ENCODE peak calls at places on chromosomes 16 and 17, in five cellular contexts. R, P, Q, A and S are unnamed samples.

GRCh38 chr16:2194852-2195315 is 1.5 kb downstream of the CASKIN1 start:
- DNase-seq in R (peak; percentile 36), P (peak; percentile 60), Q (no peak), A (peak; percentile 56), S (peak; percentile 28)

GRCh38 chr16:49698416-49698815 is 157.5 kb downstream of the ZNF423 start:
- DNase-seq in R (no peak), P (no peak), Q (peak; percentile 46), A (no peak), S (no peak)

GRCh38 chr17:32849879-32850278 is 27.0 kb downstream of the MYO1D start:
- DNase-seq in R (no peak), P (no peak), Q (no peak), A (no peak), S (no peak)

GRCh38 chr17:8800656-8801055 is 1.5 kb upstream of the MFSD6L start:
- DNase-seq in R (no peak), P (no peak), Q (no peak), A (no peak), S (no peak)

GRCh38 chr17:65749479-65749878 is 188.0 kb upstream of the AXIN2 start:
- DNase-seq in R (no peak), P (peak; percentile 65), Q (no peak), A (no peak), S (no peak)

GRCh38 chr16:4601317-4602186 is 13.1 kb downstream of the UBALD1 start:
- DNase-seq in R (no peak), P (no peak), Q (no peak), A (no peak), S (no peak)

GRCh38 chr16:87824016-87824990 is 45.0 kb downstream of the SLC7A5 start:
- DNase-seq in R (no peak), P (no peak), Q (peak; percentile 9), A (no peak), S (no peak)

GRCh38 chr17:1010586-1010985 is 13.7 kb downstream of the TIMM22 start:
- DNase-seq in R (no peak), P (no peak), Q (no peak), A (no peak), S (no peak)

GRCh38 chr17:6106212-6106611 is 36.0 kb downstream of the WSCD1 start:
- DNase-seq in R (no peak), P (no peak), Q (no peak), A (no peak), S (no peak)

GRCh38 chr17:73342549-73343167 is 30.9 kb upstream of the CDC42EP4 start:
- DNase-seq in R (no peak), P (peak; percentile 79), Q (no peak), A (no peak), S (no peak)

GRCh38 chr17:42709561-42709960 is 27.2 kb downstream of the CNTNAP1 start:
- DNase-seq in R (no peak), P (no peak), Q (no peak), A (no peak), S (no peak)

GRCh38 chr17:15348030-15348429 is 6.6 kb upstream of the TEKT3 start:
- DNase-seq in R (no peak), P (no peak), Q (no peak), A (no peak), S (no peak)

GRCh38 chr16:89678258-89678657 is 8.2 kb upstream of the CDK10 start:
- DNase-seq in R (no peak), P (peak; percentile 55), Q (no peak), A (no peak), S (no peak)

GRCh38 chr17:19781488-19782458 is 33.7 kb upstream of the ALDH3A1 start:
- DNase-seq in R (no peak), P (no peak), Q (no peak), A (no peak), S (no peak)

GRCh38 chr16:69855587-69855986 is 93.5 kb downstream of the WWP2 start:
- DNase-seq in R (no peak), P (no peak), Q (no peak), A (no peak), S (no peak)

GRCh38 chr17:81434681-81435417 is 39.6 kb downstream of the BAHCC1 start:
- DNase-seq in R (no peak), P (no peak), Q (no peak), A (no peak), S (no peak)

GRCh38 chr16:82329504-82330192 is 159.6 kb upstream of the MPHOSPH6 start:
- DNase-seq in R (no peak), P (no peak), Q (no peak), A (no peak), S (no peak)

GRCh38 chr17:17724307-17724921 is 43.2 kb downstream of the RAI1 start:
- DNase-seq in R (no peak), P (peak; percentile 58), Q (no peak), A (peak; percentile 41), S (peak; percentile 14)

GRCh38 chr17:17915183-17915582 is 57.0 kb downstream of the TOM1L2 start:
- DNase-seq in R (no peak), P (no peak), Q (no peak), A (no peak), S (no peak)

GRCh38 chr17:3029213-3029913 is 34.0 kb downstream of the OR1D5 start:
- DNase-seq in R (no peak), P (no peak), Q (peak; percentile 72), A (no peak), S (no peak)

GRCh38 chr17:1002771-1003555 is 6.0 kb downstream of the TIMM22 start:
- DNase-seq in R (no peak), P (peak; percentile 15), Q (no peak), A (no peak), S (no peak)

GRCh38 chr17:10702574-10702973 is 5.2 kb downstream of the ADPRM start:
- DNase-seq in R (no peak), P (peak; percentile 59), Q (no peak), A (no peak), S (no peak)

GRCh38 chr17:49992933-49993422 is 2.0 kb downstream of the DLX3 start:
- DNase-seq in R (no peak), P (no peak), Q (no peak), A (no peak), S (no peak)

GRCh38 chr17:43416998-43417891 is 18.5 kb downstream of the ARL4D start:
- DNase-seq in R (no peak), P (no peak), Q (peak; percentile 77), A (no peak), S (no peak)

GRCh38 chr17:67639555-67639954 is 78.2 kb upstream of the NOL11 start:
- DNase-seq in R (no peak), P (no peak), Q (no peak), A (no peak), S (no peak)

GRCh38 chr17:35084987-35085386 is 21.5 kb upstream of the RFFL start:
- DNase-seq in R (no peak), P (peak; percentile 95), Q (no peak), A (no peak), S (no peak)

GRCh38 chr17:32157225-32157624 is 14.9 kb downstream of the RHOT1 start:
- DNase-seq in R (no peak), P (peak; percentile 41), Q (no peak), A (no peak), S (no peak)